ENCODE peak calls at places on chromosomes 2 and 18, in eight cellular contexts. F is PC-3, S is spleen, D is stomach, B is GM23338, L is pancreas, N is fibroblast of lung, K is PC-9. T is an unnamed sample.

GRCh38 chr2:111172666-111173065 is 52.0 kb downstream of the BCL2L11 start:
- DNase-seq in L (no peak), S (no peak), D (no peak), N (no peak), F (no peak), B (no peak), K (no peak), T (no peak)

GRCh38 chr2:53058526-53058925 is 709.1 kb upstream of the CHAC2 start:
- DNase-seq in L (no peak), K (peak), D (no peak), N (peak), B (peak), F (peak), S (no peak), T (peak)

GRCh38 chr2:153986488-153987229 is 114.9 kb downstream of the GALNT13 start:
- DNase-seq in D (no peak), B (no peak), N (peak), L (no peak), S (no peak), F (peak), K (peak), T (peak)

GRCh38 chr18:48815581-48816324 is 135.0 kb downstream of the SMAD7 start:
- DNase-seq in L (no peak), N (peak), K (no peak), F (peak), S (peak), D (no peak), B (no peak), T (no peak)

GRCh38 chr18:45402485-45403056 is 212.7 kb upstream of the SLC14A2 start:
- DNase-seq in K (no peak), B (no peak), S (no peak), N (peak), F (peak), D (no peak), L (no peak), T (peak)

GRCh38 chr2:2586068-2586776 is 255.1 kb upstream of the MYT1L start:
- DNase-seq in N (no peak), K (no peak), L (no peak), F (no peak), D (peak), B (no peak), S (no peak), T (no peak)

GRCh38 chr18:39463986-39464385 is 1898.4 kb upstream of the CELF4 start:
- DNase-seq in B (no peak), D (no peak), N (no peak), F (no peak), L (no peak), K (no peak), S (no peak), T (peak)

GRCh38 chr2:239274391-239275001 is 126.3 kb downstream of the HDAC4 start:
- DNase-seq in N (peak), B (no peak), F (peak), D (peak), S (peak), L (no peak), K (peak), T (peak)

GRCh38 chr18:22424564-22424963 is 6.8 kb upstream of the CTAGE1 start:
- DNase-seq in D (no peak), N (no peak), B (no peak), S (no peak), K (no peak), F (no peak), L (no peak), T (no peak)

GRCh38 chr2:28322051-28322450 is 70.6 kb upstream of the FOSL2 start:
- DNase-seq in S (no peak), F (no peak), L (no peak), K (no peak), B (no peak), N (no peak), D (no peak), T (no peak)

GRCh38 chr2:75523313-75524275 is 37.1 kb downstream of the EVA1A start:
- DNase-seq in K (peak), B (no peak), D (no peak), F (peak), S (no peak), N (peak), L (no peak), T (peak)

GRCh38 chr2:126720031-126720368 is 64.0 kb downstream of the GYPC start:
- DNase-seq in L (no peak), K (no peak), D (no peak), F (no peak), N (no peak), B (no peak), S (no peak), T (no peak)

GRCh38 chr2:158034198-158034831 is 67.4 kb upstream of the UPP2 start:
- DNase-seq in N (peak), B (peak), S (no peak), D (peak), L (no peak), K (peak), F (peak), T (peak)

GRCh38 chr2:196431957-196432356 is 207.6 kb upstream of the CCDC150 start:
- DNase-seq in D (no peak), B (peak), S (no peak), N (peak), F (peak), K (no peak), L (no peak), T (peak)

GRCh38 chr2:224520064-224520463 is 65.1 kb downstream of the CUL3 start:
- DNase-seq in B (no peak), K (no peak), L (no peak), N (peak), D (no peak), S (no peak), F (peak), T (peak)

GRCh38 chr18:75261430-75262223 is 51.0 kb downstream of the TSHZ1 start:
- DNase-seq in D (no peak), N (no peak), S (no peak), L (no peak), F (no peak), B (no peak), K (no peak), T (no peak)

GRCh38 chr2:239722760-239723448 is 302.2 kb downstream of the NDUFA10 start:
- DNase-seq in L (no peak), F (no peak), N (no peak), S (peak), K (no peak), D (peak), B (no peak), T (no peak)

GRCh38 chr18:12159446-12159845 is 65.8 kb downstream of the ANKRD62 start:
- DNase-seq in L (no peak), B (no peak), D (no peak), K (peak), S (no peak), F (peak), N (no peak), T (peak)

GRCh38 chr2:236993-237539 is 26.8 kb downstream of the SH3YL1 start:
- DNase-seq in D (no peak), S (no peak), F (no peak), N (no peak), K (no peak), B (no peak), L (no peak), T (no peak)

GRCh38 chr18:63001861-63002260 is 286.5 kb downstream of the PHLPP1 start:
- DNase-seq in K (no peak), L (no peak), S (peak), N (no peak), F (no peak), B (no peak), D (no peak), T (no peak)

GRCh38 chr2:197369228-197369945 is 58.8 kb upstream of the ANKRD44 start:
- DNase-seq in D (no peak), S (no peak), F (no peak), K (no peak), N (peak), B (no peak), L (no peak), T (peak)

GRCh38 chr18:1036926-1037325 is 132.3 kb downstream of the ADCYAP1 start:
- DNase-seq in F (no peak), B (no peak), K (no peak), D (no peak), N (no peak), L (no peak), S (no peak), T (no peak)

GRCh38 chr18:79458131-79458838 is 62.6 kb downstream of the NFATC1 start:
- DNase-seq in D (peak), F (peak), L (peak), K (peak), S (no peak), B (no peak), N (peak), T (peak)

GRCh38 chr2:221517362-221518121 is 54.6 kb downstream of the EPHA4 start:
- DNase-seq in D (peak), S (peak), L (no peak), K (peak), N (peak), F (peak), B (no peak), T (peak)

GRCh38 chr2:41222593-41222992 is 770.7 kb upstream of the SLC8A1 start:
- DNase-seq in D (no peak), N (no peak), L (no peak), S (no peak), K (no peak), B (no peak), F (no peak), T (no peak)

GRCh38 chr2:48738806-48739205 is 16.7 kb downstream of the LHCGR start:
- DNase-seq in B (no peak), L (no peak), F (peak), D (no peak), S (no peak), N (peak), K (no peak), T (peak)

GRCh38 chr18:31100598-31101147 is 1.5 kb downstream of the DSC2 start:
- DNase-seq in F (no peak), B (peak), D (no peak), L (peak), N (no peak), S (peak), K (peak), T (no peak)

GRCh38 chr18:31099490-31100230 is 2.6 kb downstream of the DSC2 start:
- DNase-seq in N (no peak), L (peak), F (peak), B (no peak), S (no peak), K (no peak), D (no peak), T (no peak)

GRCh38 chr18:31102941-31103340 is 720 bp upstream of the DSC2 start:
- DNase-seq in D (no peak), B (no peak), N (no peak), S (no peak), L (no peak), K (no peak), F (peak), T (no peak)

GRCh38 chr18:31102020-31102684 is at the start of gene DSC2:
- DNase-seq in F (peak), D (peak), N (peak), B (peak), K (peak), S (peak), L (peak), T (no peak)

GRCh38 chr18:31101148-31102019 is 837 bp downstream of the DSC2 start:
- DNase-seq in K (peak), N (peak), F (peak), L (peak), D (peak), B (peak), S (peak), T (no peak)
- TF ChIP-seq CTCF in K (no peak), N (no peak), F (peak), L (no peak), D (no peak), B (peak), S (no peak), T (no peak)

GRCh38 chr2:179044500-179044899 is 5.4 kb downstream of the CCDC141 start:
- DNase-seq in D (no peak), N (no peak), S (no peak), B (no peak), F (no peak), K (no peak), L (no peak), T (no peak)

GRCh38 chr2:179050735-179051134 is 798 bp upstream of the CCDC141 start:
- DNase-seq in N (no peak), S (no peak), L (no peak), F (no peak), K (no peak), D (no peak), B (no peak), T (no peak)

GRCh38 chr2:179051250-179051649 is 1.3 kb upstream of the CCDC141 start:
- DNase-seq in F (no peak), L (no peak), B (peak), N (no peak), K (no peak), S (no peak), D (no peak), T (no peak)

GRCh38 chr2:179049203-179049545 is 763 bp downstream of the CCDC141 start:
- DNase-seq in K (no peak), F (no peak), N (no peak), S (no peak), L (no peak), B (no peak), D (no peak), T (no peak)

GRCh38 chr2:179049546-179050311 is at the start of gene CCDC141:
- DNase-seq in S (no peak), N (no peak), F (no peak), K (no peak), B (no peak), D (no peak), L (no peak), T (no peak)
- H3K4me3 ChIP-seq in S (peak), N (peak), F (no peak), K (no peak), B (peak), D (peak), L (no peak), T (no peak)

GRCh38 chr2:54176577-54176976 is 61.2 kb downstream of the ACYP2 start:
- DNase-seq in L (no peak), B (peak), S (no peak), K (peak), F (peak), N (peak), D (no peak), T (peak)
- TF ChIP-seq CTCF in L (no peak), B (peak), S (no peak), K (peak), F (peak), N (peak), D (no peak), T (peak)

GRCh38 chr2:149765636-149766035 is 178.1 kb upstream of the MMADHC start:
- DNase-seq in L (no peak), F (no peak), D (no peak), S (no peak), N (no peak), B (no peak), K (no peak), T (no peak)

GRCh38 chr2:149766339-149766738 is 178.8 kb upstream of the MMADHC start:
- DNase-seq in N (no peak), D (no peak), K (no peak), L (no peak), F (no peak), S (no peak), B (no peak), T (peak)

GRCh38 chr2:149768320-149768799 is 180.8 kb upstream of the MMADHC start:
- DNase-seq in F (peak), D (no peak), L (no peak), B (no peak), N (peak), K (no peak), S (no peak), T (peak)

GRCh38 chr2:149765003-149765402 is 177.4 kb upstream of the MMADHC start:
- DNase-seq in D (no peak), L (no peak), S (no peak), F (peak), B (no peak), N (no peak), K (no peak), T (no peak)

GRCh38 chr2:149767516-149767974 is 180.0 kb upstream of the MMADHC start:
- DNase-seq in K (no peak), B (no peak), S (no peak), F (peak), D (no peak), N (peak), L (no peak), T (peak)
- H3K4me3 ChIP-seq in K (no peak), B (no peak), S (no peak), F (peak), D (no peak), N (no peak), L (no peak), T (no peak)

GRCh38 chr18:9669016-9669415 is 39.1 kb upstream of the RAB31 start:
- DNase-seq in S (no peak), K (no peak), N (no peak), F (no peak), D (no peak), L (no peak), B (no peak), T (no peak)
- TF ChIP-seq CTCF in S (no peak), K (no peak), N (no peak), F (no peak), D (no peak), L (no peak), B (no peak), T (no peak)

T was measured in fibroblast of mammary gland.